ENCODE peak calls at places on chromosome 11, in ten cellular contexts. F is HFF-Myc, X is endothelial cell, T is psoas muscle, W is lung, A is IMR-90, R is body of pancreas, H is suprapubic skin, O is mammary epithelial cell, J is PC-3. S is an unnamed sample.

GRCh38 chr11:105489431-105489830 is 120.4 kb upstream of the GRIA4 start:
- DNase-seq in T (no peak), X (no peak), J (no peak), O (no peak), R (no peak), W (no peak), A (peak), F (no peak), H (no peak), S (no peak)

GRCh38 chr11:100009728-100010127 is 677.4 kb upstream of the ARHGAP42 start:
- DNase-seq in H (no peak), R (no peak), O (no peak), X (no peak), J (no peak), F (no peak), T (no peak), W (no peak), A (no peak), S (no peak)

GRCh38 chr11:11520231-11521015 is 101.4 kb downstream of the GALNT18 start:
- DNase-seq in H (no peak), X (no peak), F (no peak), J (no peak), T (no peak), A (no peak), W (no peak), O (peak), R (no peak), S (no peak)

GRCh38 chr11:15471709-15472404 is 357.1 kb downstream of the INSC start:
- DNase-seq in X (no peak), W (no peak), T (no peak), F (no peak), A (no peak), O (no peak), R (no peak), H (no peak), J (no peak), S (no peak)

GRCh38 chr11:22466351-22466750 is 128.2 kb downstream of the SLC17A6 start:
- DNase-seq in T (no peak), R (no peak), J (no peak), H (no peak), F (no peak), W (no peak), X (no peak), O (no peak), A (peak), S (no peak)

GRCh38 chr11:26522912-26523610 is 49.0 kb downstream of the MUC15 start:
- DNase-seq in J (peak), T (no peak), H (no peak), A (peak), R (no peak), W (no peak), X (no peak), O (peak), F (peak), S (no peak)

GRCh38 chr11:35390737-35391682 is 28.3 kb downstream of the SLC1A2 start:
- DNase-seq in T (no peak), R (peak), A (peak), O (peak), X (no peak), W (no peak), J (peak), H (no peak), F (no peak), S (no peak)

GRCh38 chr11:117587416-117587815 is 209.6 kb downstream of the DSCAML1 start:
- DNase-seq in R (no peak), F (no peak), H (peak), J (no peak), A (no peak), X (no peak), T (no peak), W (no peak), O (no peak), S (no peak)

GRCh38 chr11:86067230-86068137 is 1.4 kb downstream of the PICALM start:
- DNase-seq in A (no peak), F (no peak), R (no peak), X (no peak), W (no peak), H (no peak), O (peak), T (no peak), J (peak), S (no peak)

GRCh38 chr11:131025020-131025419 is 108.7 kb upstream of the SNX19 start:
- DNase-seq in T (no peak), X (peak), J (peak), W (no peak), H (no peak), F (peak), O (peak), R (no peak), A (peak), S (no peak)
- TF ChIP-seq CTCF in T (no peak), X (peak), J (peak), W (no peak), H (peak), F (peak), O (peak), R (no peak), A (peak), S (peak)

GRCh38 chr11:32615422-32615821 is 31.8 kb downstream of the EIF3M start:
- DNase-seq in H (no peak), J (peak), X (no peak), A (no peak), O (no peak), T (no peak), R (no peak), F (no peak), W (no peak), S (no peak)
- TF ChIP-seq CTCF in H (no peak), J (peak), X (no peak), A (peak), O (peak), T (no peak), R (no peak), F (no peak), W (no peak), S (peak)

DNA sequence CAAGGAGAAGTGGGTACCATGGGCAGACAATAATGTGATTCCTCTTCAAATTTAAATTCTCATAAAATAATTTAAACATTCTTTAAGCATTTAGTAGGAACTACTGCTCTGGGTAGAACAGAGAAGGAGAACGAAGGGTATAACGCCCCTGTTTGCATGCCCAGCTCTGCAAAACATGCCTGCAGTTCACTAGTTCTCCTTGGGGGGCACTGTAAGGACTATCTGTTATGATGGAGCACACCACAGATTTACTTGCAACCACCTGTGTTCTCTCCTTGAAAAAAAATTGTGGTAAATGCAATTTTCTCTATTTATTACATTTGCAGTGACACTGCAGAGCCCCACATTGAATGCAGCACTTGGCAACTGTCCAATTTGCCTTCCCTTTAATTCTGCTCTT is 100.3 kb downstream of the GUCY1A2 start:
- DNase-seq in R (no peak), T (no peak), O (no peak), X (peak), F (no peak), A (peak), H (no peak), J (peak), W (no peak), S (no peak)
- TF ChIP-seq CTCF in R (no peak), T (no peak), O (peak), X (no peak), F (peak), A (no peak), H (peak), J (peak), W (no peak), S (peak)

DNA sequence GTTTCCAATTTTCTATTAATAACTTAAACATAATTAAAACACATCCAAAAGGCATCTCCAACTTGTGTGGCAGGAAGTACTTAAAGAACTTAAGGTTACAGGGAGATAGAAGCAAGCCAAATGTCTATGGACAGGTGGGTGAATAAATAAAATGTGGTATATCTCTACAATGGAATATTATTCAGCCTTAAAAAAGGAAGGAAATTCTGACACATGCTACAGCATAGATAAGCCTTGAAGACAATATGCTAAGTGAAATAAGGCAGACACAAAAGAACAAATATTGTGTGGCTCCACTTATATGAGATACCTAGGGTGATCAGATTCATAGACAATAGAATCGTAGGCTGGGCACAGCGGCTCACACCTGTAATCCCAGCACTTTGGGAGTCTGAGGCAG is 109.6 kb downstream of the WT1 start:
- DNase-seq in O (no peak), T (no peak), H (no peak), W (no peak), J (no peak), X (no peak), R (no peak), F (no peak), A (no peak), S (no peak)
- TF ChIP-seq CTCF in O (no peak), T (no peak), H (no peak), W (no peak), J (no peak), X (no peak), R (no peak), F (no peak), A (no peak), S (no peak)

GRCh38 chr11:3046190-3046589 is 11.0 kb downstream of the CARS1 start:
- DNase-seq in R (no peak), F (no peak), T (peak), A (no peak), X (peak), W (no peak), O (no peak), H (no peak), J (peak), S (no peak)
- TF ChIP-seq CTCF in R (no peak), F (peak), T (no peak), A (peak), X (peak), W (no peak), O (peak), H (no peak), J (peak), S (no peak)

GRCh38 chr11:764322-765024 is 12.8 kb downstream of the GATD1 start:
- DNase-seq in T (no peak), W (no peak), J (no peak), O (no peak), H (no peak), A (no peak), X (no peak), F (no peak), R (no peak), S (no peak)

GRCh38 chr11:763549-764321 is 13.6 kb downstream of the GATD1 start:
- DNase-seq in T (no peak), A (no peak), J (no peak), F (no peak), R (no peak), H (no peak), X (no peak), W (no peak), O (no peak), S (no peak)

GRCh38 chr11:761526-762108 is 14.4 kb downstream of the TALDO1 start:
- DNase-seq in A (no peak), X (no peak), H (no peak), T (no peak), F (no peak), J (no peak), W (no peak), R (no peak), O (no peak), S (no peak)

GRCh38 chr11:763073-763463 is 14.2 kb downstream of the GATD1 start:
- DNase-seq in X (no peak), A (no peak), F (no peak), J (peak), O (peak), R (no peak), H (no peak), T (no peak), W (peak), S (no peak)

DNA sequence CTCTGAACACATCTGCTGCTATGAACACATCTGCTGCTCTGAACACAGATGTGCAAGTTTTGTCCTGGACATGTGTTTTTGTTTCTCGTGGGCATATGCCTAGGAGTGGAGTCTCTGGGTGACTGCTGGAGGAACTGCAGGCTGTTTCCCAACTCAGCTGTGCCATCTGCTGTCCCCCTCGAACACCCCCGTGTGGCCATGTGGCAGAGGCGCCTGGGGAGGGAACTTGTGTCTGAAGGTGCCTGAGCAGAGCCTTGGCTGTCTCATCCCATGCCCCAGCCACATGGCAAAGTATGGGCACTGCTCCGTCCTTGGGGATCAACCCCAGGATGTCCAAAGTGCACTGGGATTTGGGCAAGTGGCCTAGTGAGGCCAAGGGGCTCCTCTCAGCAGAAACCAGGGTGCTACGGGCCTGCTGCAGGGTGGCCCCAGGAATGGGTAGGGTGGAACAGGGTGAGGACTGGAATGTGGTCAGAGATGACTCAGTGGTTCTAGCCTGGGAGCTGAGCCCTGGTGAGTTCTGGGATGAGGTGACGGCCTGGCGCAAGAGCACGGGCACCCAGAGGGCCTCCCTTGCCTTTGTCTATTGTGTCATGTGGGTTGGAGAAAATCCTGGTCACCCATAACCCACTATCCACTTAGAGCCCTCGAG is 14.7 kb downstream of the GATD1 start:
- DNase-seq in H (no peak), X (no peak), T (no peak), A (peak), J (peak), F (peak), W (peak), O (peak), R (no peak), S (no peak)
- TF ChIP-seq CTCF in H (no peak), X (no peak), T (peak), A (peak), J (peak), F (peak), W (no peak), O (peak), R (no peak), S (peak)

GRCh38 chr11:89405629-89406028 is 85.5 kb downstream of the NOX4 start:
- DNase-seq in F (peak), W (no peak), R (no peak), H (no peak), O (peak), A (no peak), X (no peak), T (no peak), J (peak), S (no peak)
- TF ChIP-seq CTCF in F (peak), W (no peak), R (no peak), H (no peak), O (peak), A (peak), X (peak), T (no peak), J (peak), S (peak)

GRCh38 chr11:96388891-96389603 is 665 bp downstream of the CCDC82 start:
- DNase-seq in X (peak), A (no peak), W (no peak), J (no peak), R (no peak), H (no peak), T (no peak), F (no peak), O (no peak), S (no peak)

GRCh38 chr11:96393753-96394348 is 4.0 kb downstream of the JRKL start:
- DNase-seq in X (no peak), R (no peak), O (peak), J (peak), W (no peak), A (peak), F (peak), T (no peak), H (no peak), S (no peak)

GRCh38 chr11:96390403-96390830 is 604 bp downstream of the JRKL start:
- DNase-seq in X (no peak), W (no peak), T (no peak), H (no peak), J (no peak), F (no peak), O (no peak), A (peak), R (no peak), S (no peak)

GRCh38 chr11:96391698-96392307 is 2.0 kb downstream of the JRKL start:
- DNase-seq in A (no peak), O (no peak), X (no peak), T (no peak), J (peak), R (no peak), F (no peak), H (no peak), W (no peak), S (no peak)

DNA sequence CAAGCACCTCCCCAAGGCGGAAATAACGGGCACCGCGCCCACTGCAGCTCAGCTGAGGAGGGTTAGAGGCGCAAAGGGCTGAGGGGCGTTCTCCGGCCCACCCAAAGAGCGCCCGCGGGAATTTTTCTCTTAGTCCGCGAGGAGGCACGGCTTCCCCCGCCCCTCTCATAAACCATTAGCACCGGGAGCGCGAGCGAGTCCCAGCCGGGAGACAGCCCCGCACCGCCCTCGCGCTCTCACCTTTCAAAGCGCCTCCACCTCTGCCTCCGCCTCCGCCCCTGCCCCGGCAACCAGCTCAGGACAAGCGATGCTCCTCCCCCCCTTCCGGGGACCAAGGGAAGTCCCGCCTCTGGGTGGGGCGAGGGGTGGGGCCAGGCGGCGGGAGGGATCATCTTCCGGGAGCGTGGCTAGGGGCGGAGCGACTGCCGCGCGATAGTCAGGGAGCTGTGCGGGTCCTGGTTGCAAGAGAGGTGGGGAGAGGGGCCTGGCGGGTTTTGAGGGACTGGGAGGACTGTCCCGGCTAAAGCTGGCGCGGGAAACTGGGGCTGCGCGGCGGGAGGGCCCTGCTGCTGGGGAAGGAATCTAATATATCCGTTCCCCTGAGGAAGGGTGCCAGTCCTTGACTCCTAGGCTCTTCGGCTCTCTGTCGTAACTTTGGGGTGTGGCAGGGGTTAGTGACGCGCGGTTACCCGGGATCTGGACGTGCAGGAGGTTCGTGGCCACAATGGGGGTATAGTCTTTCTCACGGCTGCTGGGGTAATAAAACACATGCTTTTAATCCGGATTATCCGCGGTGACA is at the start of the genes CCDC82 and JRKL:
- DNase-seq in F (peak), T (peak), W (peak), X (peak), J (peak), O (peak), A (peak), H (peak), R (peak), S (peak)
- TF ChIP-seq CTCF in F (no peak), T (no peak), W (no peak), X (no peak), J (no peak), O (peak), A (no peak), H (no peak), R (no peak), S (no peak)

S was measured in D721Med.